ENCODE peak calls at places on chromosomes 4 and X, in five cellular contexts. D is head of caudate nucleus, U is tibial artery, E is SW480, W is HEK293T. I is an unnamed sample.

GRCh38 chrX:56783450-56783831 is 54.4 kb downstream of the NBDY start:
- DNase-seq in W (no peak), D (no peak), U (no peak), E (no peak), I (no peak)

GRCh38 chr4:173802714-173803022 is 272.6 kb upstream of the HAND2 start:
- DNase-seq in U (no peak), W (no peak), E (no peak), D (no peak), I (no peak)

GRCh38 chrX:20294284-20294683 is 27.6 kb upstream of the RPS6KA3 start:
- DNase-seq in U (no peak), E (no peak), W (no peak), D (no peak), I (no peak)

GRCh38 chrX:69158166-69159040 is 6.8 kb downstream of the PJA1 start:
- DNase-seq in U (peak; percentile 83), W (peak; percentile 69), D (peak; percentile 11), E (peak; percentile 40), I (no peak)

GRCh38 chr4:10803944-10804343 is 119.4 kb upstream of the CLNK start:
- DNase-seq in D (no peak), W (no peak), E (no peak), U (no peak), I (no peak)

GRCh38 chr4:184951668-184952160 is 66.6 kb upstream of the HELT start:
- DNase-seq in W (no peak), U (no peak), E (no peak), D (no peak), I (no peak)

GRCh38 chr4:106502106-106502699 is 133.6 kb upstream of the GIMD1 start:
- DNase-seq in D (peak; percentile 36), E (peak; percentile 59), W (peak; percentile 64), U (no peak), I (peak; percentile 65)

GRCh38 chrX:54992911-54993622 is 921 bp downstream of the PFKFB1 start:
- DNase-seq in U (no peak), E (no peak), D (no peak), W (no peak), I (no peak)

GRCh38 chrX:153723351-153724251 is 586 bp downstream of the BCAP31 start:
- DNase-seq in E (peak; percentile 59), W (peak; percentile 51), U (no peak), D (no peak), I (peak; percentile 29)

GRCh38 chrX:72081605-72082320 is 50.0 kb downstream of the RTL5 start:
- DNase-seq in W (no peak), U (no peak), D (no peak), E (no peak), I (no peak)

GRCh38 chr4:168449740-168450442 is 30.4 kb downstream of the DDX60L start:
- DNase-seq in D (no peak), U (no peak), W (no peak), E (no peak), I (no peak)

GRCh38 chr4:53781614-53782467 is 190.6 kb upstream of the LNX1 start:
- DNase-seq in U (no peak), E (no peak), W (no peak), D (no peak), I (no peak)

GRCh38 chr4:63169836-63170235 is 1239.4 kb downstream of the TECRL start:
- DNase-seq in D (no peak), E (no peak), U (no peak), W (no peak), I (no peak)

GRCh38 chrX:118530537-118530936 is 34.9 kb downstream of the DOCK11 start:
- DNase-seq in W (no peak), D (no peak), U (no peak), E (no peak), I (no peak)

GRCh38 chr4:138392751-138393308 is 150.7 kb upstream of the SLC7A11 start:
- DNase-seq in D (no peak), E (no peak), W (no peak), U (no peak), I (no peak)

GRCh38 chr4:30903493-30903892 is 183.3 kb downstream of the PCDH7 start:
- DNase-seq in U (no peak), E (no peak), W (no peak), D (no peak), I (no peak)

GRCh38 chrX:39551748-39552147 is 546.0 kb downstream of the BCOR start:
- DNase-seq in W (no peak), E (no peak), U (no peak), D (no peak), I (no peak)

GRCh38 chrX:132169554-132169953 is 41.7 kb upstream of the FRMD7 start:
- DNase-seq in D (no peak), E (no peak), U (no peak), W (no peak), I (no peak)

I was measured in HL-60.